ENCODE peak calls at places on chromosome 2, in eight cellular contexts. G is activated effector memory CD4-positive, alpha-beta T cell treated with anti-CD3 and anti-CD28 coated beads, Interleukin-2, amount 50 U/mL, for 16 hours; I is type B pancreatic cell; K is iris pigment epithelial cell; D is activated naive CD4-positive, alpha-beta T cell treated with anti-CD3 and anti-CD28 coated beads, Interleukin-2, amount 50 U/mL, for 72 hours; O is NCI-H1092 treated with DMSO at 0.1 percent for 48 hours; R is right atrium auricular region; U is kidney glomerular epithelial cell. F is an unnamed sample.

GRCh38 chr2:692767-693166 is 15.6 kb upstream of the TMEM18 start:
- DNase-seq in G (no peak), I (no peak), K (no peak), D (no peak), O (no peak), R (no peak), U (peak), F (no peak)

GRCh38 chr2:170862503-170862902 is 45.8 kb downstream of the GAD1 start:
- DNase-seq in G (no peak), I (no peak), K (no peak), D (no peak), O (no peak), R (no peak), U (no peak), F (no peak)

GRCh38 chr2:160652236-160652635 is 158.6 kb upstream of the RBMS1 start:
- DNase-seq in G (peak), I (no peak), K (peak), D (peak), O (no peak), R (peak), U (no peak), F (no peak)

GRCh38 chr2:216210711-216211131 is 101.6 kb downstream of the XRCC5 start:
- DNase-seq in G (no peak), I (no peak), K (peak), D (no peak), O (no peak), R (no peak), U (peak), F (no peak)

GRCh38 chr2:121335294-121336290 is 50.6 kb upstream of the TFCP2L1 start:
- DNase-seq in G (peak), I (no peak), K (no peak), D (no peak), O (peak), R (no peak), U (no peak), F (no peak)

GRCh38 chr2:237227190-237227988 is 141.7 kb downstream of the COPS8 start:
- DNase-seq in G (no peak), I (no peak), K (peak), D (peak), O (no peak), R (no peak), U (peak), F (no peak)

GRCh38 chr2:206203331-206203730 is 43.6 kb downstream of the EEF1B2 start:
- DNase-seq in G (no peak), I (no peak), K (no peak), D (no peak), O (no peak), R (no peak), U (no peak), F (no peak)

GRCh38 chr2:99554238-99554637 is 64.4 kb upstream of the REV1 start:
- DNase-seq in G (no peak), I (no peak), K (no peak), D (no peak), O (peak), R (no peak), U (no peak), F (no peak)

GRCh38 chr2:200447139-200447855 is 62.6 kb downstream of the KCTD18 start:
- DNase-seq in G (no peak), I (no peak), K (peak), D (no peak), O (no peak), R (no peak), U (no peak), F (no peak)

GRCh38 chr2:24613154-24613814 is 122.2 kb downstream of the NCOA1 start:
- DNase-seq in G (peak), I (no peak), K (peak), D (no peak), O (peak), R (no peak), U (no peak), F (no peak)

F was measured in vagina.